ENCODE peak calls at places on chromosomes 13 and 19, in four cellular contexts. D is fibroblast of mammary gland; K is CD4-positive, CD25-positive, alpha-beta regulatory T cell; B is uterus. G is an unnamed sample.

GRCh38 chr19:3968556-3969434 is 2.1 kb downstream of the DAPK3 start:
- DNase-seq in D (peak), K (no peak), B (peak), G (no peak)

GRCh38 chr13:94825507-94825906 is 113.2 kb upstream of the SOX21 start:
- DNase-seq in B (peak), D (peak), K (no peak), G (peak)

GRCh38 chr19:39412867-39413268 is 399 bp downstream of the PLEKHG2 start:
- DNase-seq in K (no peak), D (no peak), B (no peak), G (no peak)

GRCh38 chr13:83325454-83325853 is 556.8 kb downstream of the SLITRK1 start:
- DNase-seq in K (no peak), B (no peak), D (peak), G (no peak)

GRCh38 chr19:355134-355533 is 10.5 kb upstream of the MIER2 start:
- DNase-seq in B (no peak), K (no peak), D (no peak), G (no peak)

GRCh38 chr13:108859202-108860012 is 230.0 kb downstream of the MYO16 start:
- DNase-seq in B (no peak), K (no peak), D (peak), G (no peak)

GRCh38 chr13:34294483-34295129 is 476.7 kb downstream of the RFC3 start:
- DNase-seq in D (no peak), K (no peak), B (no peak), G (no peak)

GRCh38 chr19:39970424-39970673 is 616 bp upstream of the PSMC4 start:
- DNase-seq in B (no peak), K (no peak), D (no peak), G (no peak)

GRCh38 chr13:49749852-49750251 is 42.6 kb downstream of the KPNA3 start:
- DNase-seq in B (no peak), D (peak), K (no peak), G (no peak)

GRCh38 chr19:662962-663681 is at the start of gene RNF126:
- DNase-seq in K (peak), B (peak), D (peak), G (peak)

GRCh38 chr13:20525601-20526544 is at the start of gene CRYL1:
- DNase-seq in B (peak), K (peak), D (peak), G (peak)

GRCh38 chr19:3369337-3370213 is 3.2 kb downstream of the NFIC start:
- DNase-seq in K (no peak), D (peak), B (peak), G (no peak)

GRCh38 chr13:106752584-106753202 is 184.8 kb upstream of the ARGLU1 start:
- DNase-seq in B (no peak), D (no peak), K (no peak), G (no peak)

GRCh38 chr13:43783820-43784219 is 3.0 kb downstream of the ENOX1 start:
- DNase-seq in B (no peak), K (peak), D (peak), G (peak)

G was measured in COR-L47.